ENCODE peak calls at places on chromosomes 5 and 9, in four cellular contexts. G, M, R and I are unnamed samples.

GRCh38 chr5:95591490-95591901 is 28.4 kb upstream of the GPR150 start:
- DNase-seq in G (peak), M (peak), R (no peak), I (peak)

GRCh38 chr9:2059131-2059929 is 44.2 kb downstream of the SMARCA2 start:
- DNase-seq in G (peak), M (no peak), R (no peak), I (peak)

GRCh38 chr5:78504726-78505431 is 143.7 kb downstream of the LHFPL2 start:
- DNase-seq in G (peak), M (peak), R (no peak), I (peak)

GRCh38 chr5:43674536-43674935 is 71.6 kb downstream of the NNT start:
- DNase-seq in G (peak), M (no peak), R (no peak), I (no peak)

GRCh38 chr5:65356274-65356673 is 125.4 kb downstream of the ADAMTS6 start:
- DNase-seq in G (no peak), M (no peak), R (no peak), I (no peak)

GRCh38 chr5:110339399-110339798 is 387.1 kb downstream of the TMEM232 start:
- DNase-seq in G (no peak), M (no peak), R (no peak), I (no peak)

GRCh38 chr5:154315196-154315595 is 124.7 kb downstream of the GALNT10 start:
- DNase-seq in G (no peak), M (no peak), R (no peak), I (no peak)

GRCh38 chr5:125521289-125521688 is 774.9 kb upstream of the ZNF608 start:
- DNase-seq in G (no peak), M (no peak), R (no peak), I (no peak)

GRCh38 chr9:132030626-132031325 is 48.9 kb downstream of the MED27 start:
- DNase-seq in G (no peak), M (no peak), R (no peak), I (no peak)

GRCh38 chr9:125189011-125189360 is 617 bp downstream of the PPP6C start:
- DNase-seq in G (peak), M (no peak), R (peak), I (peak)

GRCh38 chr5:133427121-133427777 is 185.1 kb downstream of the FSTL4 start:
- DNase-seq in G (no peak), M (no peak), R (no peak), I (no peak)

GRCh38 chr9:113309204-113309813 is 6.1 kb upstream of the RNF183 start:
- DNase-seq in G (peak), M (peak), R (peak), I (peak)

GRCh38 chr5:57937025-57937424 is 454.4 kb upstream of the ACTBL2 start:
- DNase-seq in G (peak), M (no peak), R (no peak), I (no peak)

GRCh38 chr5:169801781-169802180 is 164.7 kb downstream of the DOCK2 start:
- DNase-seq in G (no peak), M (no peak), R (peak), I (no peak)

GRCh38 chr5:33401482-33402390 is 39.0 kb upstream of the TARS1 start:
- DNase-seq in G (peak), M (no peak), R (no peak), I (peak)

GRCh38 chr5:43515678-43516048 is 715 bp upstream of the C5orf34 start:
- DNase-seq in G (no peak), M (peak), R (peak), I (peak)

GRCh38 chr9:13690595-13690994 is 411.1 kb upstream of the MPDZ start:
- DNase-seq in G (peak), M (no peak), R (no peak), I (peak)

GRCh38 chr5:43044181-43044914 is 4.2 kb upstream of the ANXA2R start:
- DNase-seq in G (no peak), M (peak), R (no peak), I (no peak)

GRCh38 chr5:170537451-170538095 is 33.8 kb downstream of the KCNIP1 start:
- DNase-seq in G (no peak), M (no peak), R (no peak), I (no peak)

GRCh38 chr9:114958021-114958846 is 27.8 kb upstream of the TNFSF8 start:
- DNase-seq in G (no peak), M (no peak), R (peak), I (no peak)

GRCh38 chr5:88787856-88788255 is 95.1 kb downstream of the MEF2C start:
- DNase-seq in G (peak), M (no peak), R (no peak), I (peak)

GRCh38 chr5:150554857-150555256 is 46.9 kb downstream of the NDST1 start:
- DNase-seq in G (no peak), M (no peak), R (no peak), I (no peak)

GRCh38 chr9:35604578-35605335 is at the start of gene TESK1:
- DNase-seq in G (peak), M (no peak), R (peak), I (peak)

GRCh38 chr5:176825957-176826356 is 15.6 kb downstream of the UNC5A start:
- DNase-seq in G (no peak), M (no peak), R (no peak), I (no peak)

GRCh38 chr9:127880143-127880542 is 2.7 kb upstream of the AK1 start:
- DNase-seq in G (no peak), M (no peak), R (no peak), I (no peak)

GRCh38 chr5:84274585-84275468 is 109.9 kb downstream of the EDIL3 start:
- DNase-seq in G (peak), M (no peak), R (peak), I (peak)